ENCODE peak calls at places on chromosomes 11 and 22, in seven cellular contexts. V, Z, X, L, I, W and M are unnamed samples.

GRCh38 chr11:18457435-18457834 is 1.8 kb downstream of the LDHAL6A start:
- DNase-seq in V (no peak), Z (no peak), X (no peak), L (no peak), I (no peak), W (no peak), M (no peak)

GRCh38 chr11:102430158-102430836 is 22.3 kb downstream of the TMEM123 start:
- DNase-seq in V (no peak), Z (no peak), X (peak), L (no peak), I (no peak), W (no peak), M (no peak)

GRCh38 chr22:34462795-34463194 is 542.5 kb upstream of the LARGE1 start:
- DNase-seq in V (no peak), Z (no peak), X (no peak), L (no peak), I (no peak), W (no peak), M (no peak)

GRCh38 chr11:22711212-22711770 is 44.9 kb downstream of the GAS2 start:
- DNase-seq in V (no peak), Z (no peak), X (no peak), L (no peak), I (no peak), W (no peak), M (peak)

GRCh38 chr11:68839953-68840641 is 1.6 kb downstream of the CPT1A start:
- DNase-seq in V (peak), Z (no peak), X (peak), L (no peak), I (no peak), W (no peak), M (peak)

GRCh38 chr11:3615998-3616397 is 25.8 kb downstream of the ART5 start:
- DNase-seq in V (no peak), Z (no peak), X (no peak), L (no peak), I (no peak), W (no peak), M (peak)

GRCh38 chr11:67266424-67267187 is at the start of gene GRK2:
- DNase-seq in V (no peak), Z (no peak), X (peak), L (no peak), I (peak), W (no peak), M (peak)

GRCh38 chr11:75388386-75389275 is 10.7 kb upstream of the RPS3 start:
- DNase-seq in V (peak), Z (no peak), X (peak), L (peak), I (peak), W (peak), M (peak)

GRCh38 chr11:112163875-112164521 is at the start of gene IL18:
- DNase-seq in V (no peak), Z (no peak), X (no peak), L (no peak), I (no peak), W (no peak), M (no peak)

GRCh38 chr11:32297629-32298028 is 137.7 kb downstream of the WT1 start:
- DNase-seq in V (no peak), Z (no peak), X (peak), L (no peak), I (no peak), W (peak), M (peak)

GRCh38 chr22:27283714-27284113 is 517.8 kb downstream of the MN1 start:
- DNase-seq in V (no peak), Z (no peak), X (no peak), L (no peak), I (no peak), W (no peak), M (no peak)

GRCh38 chr11:119362741-119363080 is 16.2 kb upstream of the MFRP start:
- DNase-seq in V (no peak), Z (no peak), X (no peak), L (no peak), I (no peak), W (no peak), M (no peak)

GRCh38 chr11:96964661-96965060 is 574.8 kb downstream of the JRKL start:
- DNase-seq in V (no peak), Z (no peak), X (no peak), L (no peak), I (no peak), W (no peak), M (no peak)

GRCh38 chr11:105274631-105275030 is 135.1 kb upstream of the CARD18 start:
- DNase-seq in V (no peak), Z (no peak), X (no peak), L (no peak), I (no peak), W (no peak), M (no peak)

GRCh38 chr11:61041755-61042518 is 60.4 kb upstream of the CD5 start:
- DNase-seq in V (peak), Z (no peak), X (peak), L (peak), I (peak), W (no peak), M (peak)